ENCODE peak calls at places on chromosomes 4 and X, in four cellular contexts. T, W, K and I are unnamed samples.

GRCh38 chr4:95585016-95585695 is 36.4 kb upstream of the UNC5C start:
- DNase-seq in T (peak; percentile 1), W (no peak), K (peak; percentile 93), I (no peak)

GRCh38 chr4:124846306-124846705 is 133.8 kb upstream of the ANKRD50 start:
- DNase-seq in T (no peak), W (no peak), K (peak; percentile 56), I (no peak)

GRCh38 chr4:17276821-17277220 is 235.1 kb downstream of the QDPR start:
- DNase-seq in T (peak; percentile 59), W (no peak), K (no peak), I (no peak)

GRCh38 chr4:102959503-102959902 is 60.0 kb downstream of the SLC9B1 start:
- DNase-seq in T (no peak), W (no peak), K (no peak), I (no peak)

GRCh38 chrX:47634871-47635575 is 5.3 kb upstream of the CFP start:
- DNase-seq in T (no peak), W (no peak), K (no peak), I (no peak)

GRCh38 chrX:38175140-38175539 is 45.5 kb downstream of the SRPX start:
- DNase-seq in T (peak; percentile 21), W (peak; percentile 30), K (peak; percentile 66), I (no peak)

GRCh38 chrX:48592971-48593370 is 4.3 kb upstream of the WDR13 start:
- DNase-seq in T (no peak), W (no peak), K (no peak), I (no peak)

GRCh38 chrX:100654256-100654655 is 10.3 kb downstream of the SRPX2 start:
- DNase-seq in T (peak; percentile 54), W (peak; percentile 22), K (peak; percentile 53), I (no peak)

GRCh38 chr4:105472871-105473339 is 957 bp downstream of the PPA2 start:
- DNase-seq in T (peak; percentile 62), W (peak; percentile 31), K (peak; percentile 3), I (no peak)

GRCh38 chr4:132063829-132064228 is 1085.3 kb upstream of the PCDH10 start:
- DNase-seq in T (no peak), W (no peak), K (no peak), I (no peak)

GRCh38 chr4:149292422-149293055 is 523.1 kb downstream of the IQCM start:
- DNase-seq in T (no peak), W (no peak), K (no peak), I (no peak)

GRCh38 chr4:140078366-140078765 is 75.6 kb downstream of the MAML3 start:
- DNase-seq in T (peak; percentile 28), W (no peak), K (no peak), I (no peak)

GRCh38 chrX:115632455-115632854 is 71.5 kb downstream of the PLS3 start:
- DNase-seq in T (peak; percentile 49), W (no peak), K (peak; percentile 89), I (no peak)

GRCh38 chrX:133305348-133305747 is 87.2 kb upstream of the TFDP3 start:
- DNase-seq in T (no peak), W (no peak), K (no peak), I (no peak)

GRCh38 chrX:78037881-78038280 is 66.2 kb upstream of the PGK1 start:
- DNase-seq in T (no peak), W (no peak), K (no peak), I (no peak)

GRCh38 chrX:15989716-15990115 is 133.6 kb upstream of the GRPR start:
- DNase-seq in T (no peak), W (no peak), K (no peak), I (no peak)

GRCh38 chr4:183541081-183542045 is 36.5 kb downstream of the ING2 start:
- DNase-seq in T (no peak), W (no peak), K (no peak), I (no peak)

GRCh38 chrX:110432831-110433230 is 74.2 kb downstream of the RTL9 start:
- DNase-seq in T (no peak), W (no peak), K (no peak), I (no peak)

GRCh38 chr4:39054497-39054896 is 7.5 kb upstream of the KLHL5 start:
- DNase-seq in T (no peak), W (no peak), K (no peak), I (no peak)

DNA sequence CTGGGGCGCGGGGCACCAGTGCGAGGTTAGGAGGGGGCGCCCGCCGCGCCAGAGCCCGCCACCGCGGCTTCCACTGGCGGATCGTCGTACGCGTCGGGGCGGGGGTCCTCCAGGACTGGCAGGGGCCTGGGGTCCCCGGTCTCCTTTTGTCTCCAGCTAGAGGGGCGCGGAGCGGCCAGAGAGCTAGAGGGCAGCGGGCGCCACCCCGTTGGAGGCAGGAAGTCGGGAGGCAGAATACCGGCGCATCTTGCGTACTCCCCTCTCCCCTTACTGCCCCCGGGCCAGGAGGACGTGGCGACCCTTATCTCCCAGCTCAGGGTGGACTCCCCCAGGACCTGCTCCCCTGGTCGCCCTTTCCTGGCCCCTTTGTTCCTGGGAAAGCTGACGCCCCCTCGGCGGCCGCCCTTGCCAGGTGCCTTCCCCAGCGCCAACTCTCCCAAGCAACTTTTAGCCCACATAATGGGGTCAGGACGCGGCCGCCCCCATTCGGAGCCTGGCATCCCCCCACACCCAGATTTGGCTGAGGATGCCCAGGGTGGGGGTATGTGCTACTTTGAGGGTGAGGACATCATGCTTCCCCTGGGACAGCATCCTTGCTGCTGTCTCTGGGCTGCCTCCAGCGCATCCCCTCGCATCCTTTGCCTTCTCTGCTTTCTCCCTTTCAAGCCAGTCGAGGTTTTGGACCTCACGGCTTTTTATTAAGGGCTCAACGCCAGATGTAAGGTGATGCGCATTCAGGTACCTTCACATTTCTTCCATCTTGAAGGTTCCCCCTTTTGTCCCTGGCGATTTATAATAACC is 976 bp downstream of the CNKSR2 start:
- DNase-seq in T (no peak), W (no peak), K (no peak), I (no peak)
- TF ChIP-seq EZH2 in T (peak; percentile 23), W (no peak), K (peak; percentile 67), I (no peak)

GRCh38 chr4:182144621-182145359 is 98.4 kb upstream of the TENM3 start:
- DNase-seq in T (peak; percentile 33), W (peak; percentile 51), K (no peak), I (no peak)

GRCh38 chr4:182142146-182143085 is 100.8 kb upstream of the TENM3 start:
- DNase-seq in T (peak; percentile 4), W (no peak), K (no peak), I (no peak)

GRCh38 chr4:182145360-182145905 is 97.8 kb upstream of the TENM3 start:
- DNase-seq in T (peak; percentile 1), W (no peak), K (no peak), I (no peak)

GRCh38 chr4:182143086-182143821 is 99.9 kb upstream of the TENM3 start:
- DNase-seq in T (peak; percentile 22), W (no peak), K (no peak), I (no peak)

GRCh38 chr4:182143822-182144620 is 99.2 kb upstream of the TENM3 start:
- DNase-seq in T (peak; percentile 27), W (peak; percentile 64), K (peak; percentile 4), I (no peak)
- H3F3A ChIP-seq in T (no peaks in the 10 kb centered on the region), W (peaks cover 3% of the 10 kb centered on the region), K (no peaks in the 10 kb centered on the region), I (no peaks in the 10 kb centered on the region)

GRCh38 chrX:645024-645376 is 14.4 kb downstream of the SHOX start:
- DNase-seq in T (no peak), W (no peak), K (no peak), I (no peak)

GRCh38 chrX:642436-643210 is 12.0 kb downstream of the SHOX start:
- DNase-seq in T (no peak), W (no peak), K (no peak), I (no peak)

GRCh38 chrX:643911-644303 is 13.3 kb downstream of the SHOX start:
- DNase-seq in T (no peak), W (no peak), K (no peak), I (no peak)

GRCh38 chrX:646228-646495 is 15.6 kb downstream of the SHOX start:
- DNase-seq in T (no peak), W (no peak), K (no peak), I (no peak)

DNA sequence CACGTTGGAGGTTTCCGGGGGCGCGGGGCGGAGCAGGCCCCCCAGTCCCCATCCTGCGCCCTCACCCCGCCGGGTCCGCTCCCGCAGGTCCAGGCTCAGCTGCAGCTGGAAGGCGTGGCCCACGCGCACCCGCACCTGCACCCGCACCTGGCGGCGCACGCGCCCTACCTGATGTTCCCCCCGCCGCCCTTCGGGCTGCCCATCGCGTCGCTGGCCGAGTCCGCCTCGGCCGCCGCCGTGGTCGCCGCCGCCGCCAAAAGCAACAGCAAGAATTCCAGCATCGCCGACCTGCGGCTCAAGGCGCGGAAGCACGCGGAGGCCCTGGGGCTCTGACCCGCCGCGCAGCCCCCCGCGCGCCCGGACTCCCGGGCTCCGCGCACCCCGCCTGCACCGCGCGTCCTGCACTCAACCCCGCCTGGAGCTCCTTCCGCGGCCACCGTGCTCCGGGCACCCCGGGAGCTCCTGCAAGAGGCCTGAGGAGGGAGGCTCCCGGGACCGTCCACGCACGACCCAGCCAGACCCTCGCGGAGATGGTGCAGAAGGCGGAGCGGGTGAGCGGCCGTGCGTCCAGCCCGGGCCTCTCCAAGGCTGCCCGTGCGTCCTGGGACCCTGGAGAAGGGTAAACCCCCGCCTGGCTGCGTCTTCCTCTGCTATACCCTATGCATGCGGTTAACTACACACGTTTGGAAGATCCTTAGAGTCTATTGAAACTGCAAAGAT is 13.9 kb downstream of the SHOX start:
- DNase-seq in T (no peak), W (no peak), K (no peak), I (no peak)
- TF ChIP-seq EZH2 in T (no peak), W (no peak), K (no peak), I (no peak)

DNA sequence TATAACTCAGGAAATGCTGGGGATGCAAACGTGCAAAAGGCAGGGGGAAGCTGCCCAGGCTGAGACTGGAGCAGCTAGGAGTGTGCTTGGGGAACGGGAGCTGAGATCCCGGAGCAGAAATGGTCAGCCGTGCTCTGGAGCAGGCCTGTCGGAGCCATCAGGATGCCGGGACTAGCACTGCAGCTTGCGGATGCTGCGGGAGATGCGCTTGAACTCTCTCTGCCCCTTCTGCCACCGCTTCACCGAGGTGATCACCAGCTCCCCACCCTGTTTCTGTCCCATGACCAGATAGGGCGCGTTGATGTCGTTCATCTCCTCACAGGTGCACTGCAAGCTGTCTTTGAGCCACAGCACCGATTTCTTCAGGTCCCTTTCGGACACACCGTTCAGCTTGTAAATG is 7.6 kb downstream of the SFRP2 start:
- DNase-seq in T (no peak), W (no peak), K (no peak), I (no peak)
- H3F3A ChIP-seq in T (peaks cover 3% of the 10 kb centered on the region), W (no peaks in the 10 kb centered on the region), K (no peaks in the 10 kb centered on the region), I (no peaks in the 10 kb centered on the region)